ENCODE peak calls at places on chromosomes 7 and 10, in six cellular contexts. O is activated CD8-positive, alpha-beta memory T cell treated with anti-CD3 and anti-CD28 coated beads, Interleukin-2, amount 50 U/mL, for 48 hours; W is kidney tubule cell; S is activated naive CD4-positive, alpha-beta T cell treated with Interleukin-2 at 50 U/mL for 16 hours; G is neuronal stem cell; F is activated B cell treated with CpG ODN at 0.5 μM for 24 hours. M is an unnamed sample.

GRCh38 chr10:113945075-113945686 is 90.7 kb downstream of the NHLRC2 start:
- DNase-seq in W (peak; percentile 85), G (no peak), F (no peak), S (no peak), O (no peak), M (no peak)

GRCh38 chr7:46558482-46559193 is 637.6 kb upstream of the IGFBP3 start:
- DNase-seq in F (no peak), S (no peak), W (peak; percentile 88), G (no peak), O (no peak), M (no peak)

GRCh38 chr10:128018236-128018635 is 108.0 kb downstream of the MKI67 start:
- DNase-seq in W (no peak), S (no peak), O (no peak), F (no peak), G (no peak), M (no peak)

GRCh38 chr10:71964669-71965515 is 697 bp downstream of the CHST3 start:
- DNase-seq in W (peak; percentile 92), S (peak; percentile 32), O (peak; percentile 71), G (no peak), F (no peak), M (no peak)

GRCh38 chr7:39919646-39920045 is 30.4 kb upstream of the CDK13 start:
- DNase-seq in S (no peak), O (no peak), G (no peak), W (peak; percentile 15), F (no peak), M (no peak)

GRCh38 chr7:125355899-125356298 is 426.3 kb upstream of the POT1 start:
- DNase-seq in O (no peak), S (no peak), G (no peak), W (peak; percentile 30), F (no peak), M (no peak)

GRCh38 chr10:6388261-6388893 is 185.6 kb downstream of the PFKFB3 start:
- DNase-seq in F (no peak), O (no peak), W (peak; percentile 25), G (no peak), S (no peak), M (no peak)

GRCh38 chr10:59675812-59676211 is 33.8 kb downstream of the SLC16A9 start:
- DNase-seq in S (no peak), F (no peak), W (no peak), G (no peak), O (no peak), M (peak; percentile 32)

GRCh38 chr10:69477968-69478597 is 26.8 kb downstream of the TSPAN15 start:
- DNase-seq in W (no peak), O (no peak), F (no peak), S (no peak), G (no peak), M (no peak)

GRCh38 chr7:3371601-3372000 is 70.5 kb downstream of the SDK1 start:
- DNase-seq in W (no peak), G (no peak), F (no peak), S (no peak), O (no peak), M (no peak)

GRCh38 chr7:3453398-3453797 is 152.3 kb downstream of the SDK1 start:
- DNase-seq in F (no peak), W (no peak), S (no peak), G (no peak), O (no peak), M (peak; percentile 23)

GRCh38 chr10:60828489-60828852 is 50.2 kb downstream of the CDK1 start:
- DNase-seq in F (no peak), O (no peak), S (no peak), G (no peak), W (peak; percentile 5), M (no peak)

GRCh38 chr7:80760292-80760691 is 121.8 kb downstream of the CD36 start:
- DNase-seq in S (no peak), F (no peak), W (no peak), G (no peak), O (no peak), M (no peak)

GRCh38 chr7:9961161-9961922 is 1012.3 kb upstream of the PHF14 start:
- DNase-seq in O (no peak), S (no peak), W (no peak), F (no peak), G (no peak), M (no peak)

GRCh38 chr10:60576130-60577069 is 186.7 kb upstream of the ANK3 start:
- DNase-seq in S (no peak), W (no peak), G (no peak), F (no peak), O (no peak), M (no peak)